ENCODE peak calls at places on chromosome X, in six cellular contexts. S, O, D, H, J and Q are unnamed samples.

GRCh38 chrX:149060921-149061320 is 444.2 kb downstream of the IDS start:
- DNase-seq in D (no peak), H (no peak), S (no peak), J (no peak), O (no peak), Q (no peak)

GRCh38 chrX:153820601-153821000 is 9.7 kb downstream of the PDZD4 start:
- DNase-seq in S (no peak), H (no peak), D (no peak), O (no peak), J (no peak), Q (no peak)

GRCh38 chrX:127404156-127404555 is 584.6 kb downstream of the PRR32 start:
- DNase-seq in D (no peak), J (no peak), S (no peak), H (no peak), O (no peak), Q (no peak)

GRCh38 chrX:110346681-110347080 is 12.0 kb upstream of the RTL9 start:
- DNase-seq in H (no peak), J (no peak), O (no peak), D (no peak), S (no peak), Q (no peak)

GRCh38 chrX:55624403-55624802 is 1.2 kb downstream of the FOXR2 start:
- DNase-seq in O (no peak), S (no peak), J (no peak), H (no peak), D (no peak), Q (no peak)

GRCh38 chrX:85084770-85085393 is 81.2 kb downstream of the APOOL start:
- DNase-seq in J (no peak), H (no peak), O (no peak), S (no peak), D (peak), Q (no peak)

GRCh38 chrX:130097507-130098201 is 12.6 kb downstream of the ELF4 start:
- DNase-seq in S (no peak), H (no peak), D (no peak), J (no peak), O (no peak), Q (peak)

GRCh38 chrX:70434352-70434866 is 10.2 kb upstream of the DLG3 start:
- DNase-seq in D (peak), J (peak), S (peak), O (peak), H (peak), Q (peak)

GRCh38 chrX:14616301-14616700 is 87.0 kb downstream of the GLRA2 start:
- DNase-seq in J (no peak), O (no peak), D (no peak), S (no peak), H (no peak), Q (no peak)

GRCh38 chrX:71870337-71871098 is 40.1 kb upstream of the NHSL2 start:
- DNase-seq in H (no peak), O (no peak), J (peak), D (no peak), S (no peak), Q (no peak)

GRCh38 chrX:43618376-43619205 is 37.5 kb upstream of the MAOA start:
- DNase-seq in H (no peak), S (no peak), O (no peak), J (no peak), D (no peak), Q (no peak)

GRCh38 chrX:121987163-121987562 is 939.8 kb downstream of the GLUD2 start:
- DNase-seq in D (no peak), O (no peak), H (no peak), S (no peak), J (no peak), Q (no peak)